ENCODE peak calls at places on chromosomes 11 and 22, in eight cellular contexts. One of them, this sample, is unnamed. For H3K4me1 and H3K9me3, the result is how much of the 10 kb centered on the place peaks cover.

GRCh38 chr22:35445933-35446332 is 46.0 kb downstream of the MCM5 start:
- DNase-seq in lung: no peak
- DNase-seq in neuronal stem cell: no peak
- DNase-seq in colonic mucosa: no peak
- DNase-seq in ovary: no peak
- DNase-seq in pancreas: no peak
- DNase-seq in tibial artery: no peak
- DNase-seq in SJSA1: no peak
- DNase-seq in this sample: no peak

GRCh38 chr11:81819462-81819861 is 914.2 kb downstream of the FAM181B start:
- DNase-seq in neuronal stem cell: no peak
- DNase-seq in lung: no peak
- DNase-seq in pancreas: no peak
- DNase-seq in tibial artery: no peak
- DNase-seq in ovary: no peak
- DNase-seq in colonic mucosa: no peak
- DNase-seq in SJSA1: no peak
- DNase-seq in this sample: no peak

GRCh38 chr11:47863893-47864430 is 15.8 kb upstream of the NUP160 start:
- DNase-seq in colonic mucosa: no peak
- DNase-seq in lung: no peak
- DNase-seq in pancreas: no peak
- DNase-seq in ovary: no peak
- DNase-seq in SJSA1: no peak
- DNase-seq in tibial artery: no peak
- DNase-seq in neuronal stem cell: no peak
- DNase-seq in this sample: no peak

GRCh38 chr22:20015971-20016733 is 471 bp downstream of the ARVCF start:
- DNase-seq in colonic mucosa: peak
- DNase-seq in SJSA1: no peak
- DNase-seq in tibial artery: peak
- DNase-seq in pancreas: peak
- DNase-seq in ovary: no peak
- DNase-seq in lung: no peak
- DNase-seq in neuronal stem cell: no peak
- DNase-seq in this sample: no peak

GRCh38 chr11:624705-625635 is at the start of gene CDHR5:
- DNase-seq in pancreas: peak
- DNase-seq in neuronal stem cell: no peak
- DNase-seq in SJSA1: no peak
- DNase-seq in colonic mucosa: peak
- DNase-seq in ovary: no peak
- DNase-seq in lung: no peak
- DNase-seq in tibial artery: no peak
- DNase-seq in this sample: peak

GRCh38 chr22:40453676-40454075 is 83.3 kb downstream of the SGSM3 start:
- DNase-seq in tibial artery: no peak
- DNase-seq in lung: no peak
- DNase-seq in ovary: no peak
- DNase-seq in neuronal stem cell: no peak
- DNase-seq in pancreas: no peak
- DNase-seq in colonic mucosa: no peak
- DNase-seq in SJSA1: no peak
- DNase-seq in this sample: no peak

GRCh38 chr22:49960967-49961600 is 512 bp downstream of the PIM3 start:
- DNase-seq in lung: peak
- DNase-seq in neuronal stem cell: no peak
- DNase-seq in colonic mucosa: peak
- DNase-seq in tibial artery: peak
- DNase-seq in pancreas: peak
- DNase-seq in SJSA1: no peak
- DNase-seq in ovary: peak
- DNase-seq in this sample: no peak

GRCh38 chr11:5524756-5525155 is 8.3 kb upstream of the UBQLNL start:
- DNase-seq in ovary: no peak
- DNase-seq in tibial artery: no peak
- DNase-seq in neuronal stem cell: no peak
- DNase-seq in lung: no peak
- DNase-seq in pancreas: no peak
- DNase-seq in SJSA1: no peak
- DNase-seq in colonic mucosa: no peak
- DNase-seq in this sample: no peak

GRCh38 chr11:111460340-111460739 is 51.8 kb downstream of the BTG4 start:
- DNase-seq in neuronal stem cell: no peak
- DNase-seq in colonic mucosa: no peak
- DNase-seq in ovary: no peak
- DNase-seq in tibial artery: no peak
- DNase-seq in lung: no peak
- DNase-seq in SJSA1: no peak
- DNase-seq in pancreas: no peak
- DNase-seq in this sample: no peak

GRCh38 chr11:130846606-130847005 is 69.7 kb downstream of the SNX19 start:
- DNase-seq in tibial artery: no peak
- DNase-seq in neuronal stem cell: no peak
- DNase-seq in ovary: no peak
- DNase-seq in SJSA1: no peak
- DNase-seq in pancreas: no peak
- DNase-seq in colonic mucosa: no peak
- DNase-seq in lung: no peak
- DNase-seq in this sample: no peak

GRCh38 chr11:74678041-74678440 is 53.2 kb downstream of the CHRDL2 start:
- DNase-seq in ovary: no peak
- DNase-seq in lung: no peak
- DNase-seq in tibial artery: peak
- DNase-seq in colonic mucosa: no peak
- DNase-seq in SJSA1: peak
- DNase-seq in neuronal stem cell: no peak
- DNase-seq in pancreas: no peak
- DNase-seq in this sample: no peak

GRCh38 chr11:4027746-4028145 is 66.9 kb upstream of the RRM1 start:
- DNase-seq in colonic mucosa: no peak
- DNase-seq in SJSA1: no peak
- DNase-seq in pancreas: no peak
- DNase-seq in tibial artery: no peak
- DNase-seq in ovary: no peak
- DNase-seq in neuronal stem cell: no peak
- DNase-seq in lung: no peak
- DNase-seq in this sample: no peak

GRCh38 chr11:472816-473215 is 22.7 kb downstream of the PTDSS2 start:
- DNase-seq in pancreas: peak
- DNase-seq in ovary: no peak
- DNase-seq in SJSA1: no peak
- DNase-seq in lung: no peak
- DNase-seq in colonic mucosa: no peak
- DNase-seq in neuronal stem cell: no peak
- DNase-seq in tibial artery: no peak
- DNase-seq in this sample: no peak

DNA sequence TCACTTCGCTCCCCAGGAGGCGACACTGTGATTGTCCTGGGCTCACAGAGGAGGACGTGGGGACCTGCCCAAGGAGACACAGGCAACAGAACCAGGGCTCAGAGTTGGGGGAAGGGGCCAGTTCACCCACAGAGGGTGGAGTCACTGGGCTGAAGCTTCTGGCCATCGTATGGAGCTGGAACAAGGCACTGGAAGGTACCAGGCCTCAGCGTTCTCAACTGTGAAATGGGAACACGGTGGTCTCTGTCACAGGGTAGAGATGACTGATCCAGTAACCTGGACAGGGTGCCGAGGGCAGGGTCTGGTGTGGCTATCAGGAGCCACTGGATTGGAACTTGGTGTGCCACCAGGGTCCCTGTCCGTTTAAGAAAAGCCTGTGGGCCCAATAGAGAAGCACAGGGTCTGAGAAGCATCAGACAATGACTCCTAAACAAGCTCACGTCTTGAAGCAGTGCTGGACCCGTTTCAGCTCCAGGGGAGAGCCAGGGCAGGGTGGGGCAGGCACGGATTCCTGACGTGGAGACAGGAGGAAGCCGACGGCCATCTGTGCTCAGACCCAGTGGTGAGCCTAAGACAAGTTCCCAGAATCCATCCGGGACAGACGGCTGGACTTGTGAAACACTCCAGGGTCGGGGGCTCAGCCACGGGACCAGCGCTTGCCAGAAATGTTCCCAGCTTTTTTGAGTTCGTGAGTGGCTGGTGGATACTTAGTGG is 25.0 kb upstream of the KCNQ1OT1 start:
- DNase-seq in ovary: peak
- DNase-seq in lung: no peak
- DNase-seq in tibial artery: no peak
- DNase-seq in pancreas: no peak
- DNase-seq in neuronal stem cell: no peak
- DNase-seq in colonic mucosa: no peak
- DNase-seq in SJSA1: no peak
- DNase-seq in this sample: peak
- H3K4me1 ChIP-seq in ovary: under half
- H3K4me1 ChIP-seq in lung: under half
- H3K4me1 ChIP-seq in tibial artery: under half
- H3K4me1 ChIP-seq in pancreas: under half
- H3K4me1 ChIP-seq in neuronal stem cell: under half
- H3K4me1 ChIP-seq in colonic mucosa: under half
- H3K4me1 ChIP-seq in SJSA1: under half
- H3K4me1 ChIP-seq in this sample: under half

DNA sequence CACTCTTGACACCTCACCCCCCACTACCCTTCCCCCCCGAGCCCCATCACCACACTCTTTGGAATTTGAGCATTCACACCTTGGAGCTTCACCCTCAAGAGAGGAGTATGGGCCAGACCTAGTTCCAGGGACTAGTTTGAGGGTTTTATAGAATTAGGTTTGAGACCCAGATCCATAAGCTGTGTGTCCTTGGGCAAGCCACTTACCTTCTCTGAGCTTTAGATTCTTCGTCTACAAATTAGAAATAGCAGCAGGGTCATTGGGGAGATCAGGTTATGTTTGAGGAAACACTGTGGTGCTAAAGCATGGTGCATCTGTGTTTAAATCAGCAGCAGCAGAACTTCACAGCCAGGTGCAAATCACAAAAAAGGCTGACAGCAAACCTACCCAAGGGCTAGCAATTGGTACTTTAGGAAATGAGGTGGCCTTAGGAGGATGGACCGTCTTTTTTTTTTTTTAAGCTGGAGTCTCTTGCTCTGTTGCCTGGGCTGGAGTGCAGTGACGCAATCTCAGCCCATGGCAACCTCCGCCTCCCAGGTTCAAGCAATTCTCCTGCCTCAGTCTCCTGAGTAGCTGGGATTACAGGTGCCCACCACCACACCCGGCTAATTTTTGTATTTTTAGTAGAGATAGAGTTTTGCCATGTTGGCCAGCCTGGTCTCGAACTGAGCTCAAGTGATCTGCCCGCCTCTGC is 114.8 kb downstream of the MICAL2 start:
- DNase-seq in neuronal stem cell: no peak
- DNase-seq in SJSA1: no peak
- DNase-seq in colonic mucosa: no peak
- DNase-seq in lung: no peak
- DNase-seq in ovary: no peak
- DNase-seq in tibial artery: no peak
- DNase-seq in pancreas: no peak
- DNase-seq in this sample: no peak
- H3K27ac ChIP-seq in neuronal stem cell: no peak
- H3K27ac ChIP-seq in SJSA1: peak
- H3K27ac ChIP-seq in colonic mucosa: no peak
- H3K27ac ChIP-seq in lung: no peak
- H3K27ac ChIP-seq in ovary: no peak
- H3K27ac ChIP-seq in tibial artery: peak
- H3K27ac ChIP-seq in pancreas: no peak
- H3K27ac ChIP-seq in this sample: no peak

GRCh38 chr22:48637231-48637630 is 1190.4 kb downstream of the BRD1 start:
- DNase-seq in ovary: no peak
- DNase-seq in SJSA1: no peak
- DNase-seq in neuronal stem cell: no peak
- DNase-seq in pancreas: no peak
- DNase-seq in tibial artery: no peak
- DNase-seq in colonic mucosa: no peak
- DNase-seq in lung: no peak
- DNase-seq in this sample: no peak
- H3K9me3 ChIP-seq in ovary: under half
- H3K9me3 ChIP-seq in SJSA1: under half
- H3K9me3 ChIP-seq in neuronal stem cell: under half
- H3K9me3 ChIP-seq in pancreas: under half
- H3K9me3 ChIP-seq in tibial artery: under half
- H3K9me3 ChIP-seq in colonic mucosa: under half
- H3K9me3 ChIP-seq in lung: under half
- H3K9me3 ChIP-seq in this sample: under half

GRCh38 chr11:61028135-61028729 is 56.8 kb downstream of the CD6 start:
- DNase-seq in colonic mucosa: no peak
- DNase-seq in neuronal stem cell: no peak
- DNase-seq in ovary: no peak
- DNase-seq in SJSA1: no peak
- DNase-seq in lung: no peak
- DNase-seq in pancreas: no peak
- DNase-seq in tibial artery: no peak
- DNase-seq in this sample: no peak
- H3K4me1 ChIP-seq in colonic mucosa: under half
- H3K4me1 ChIP-seq in neuronal stem cell: under half
- H3K4me1 ChIP-seq in ovary: under half
- H3K4me1 ChIP-seq in SJSA1: under half
- H3K4me1 ChIP-seq in lung: under half
- H3K4me1 ChIP-seq in pancreas: under half
- H3K4me1 ChIP-seq in tibial artery: under half
- H3K4me1 ChIP-seq in this sample: under half

GRCh38 chr11:8768625-8769333 is 86.2 kb downstream of the RPL27A start:
- DNase-seq in colonic mucosa: no peak
- DNase-seq in tibial artery: peak
- DNase-seq in neuronal stem cell: no peak
- DNase-seq in lung: peak
- DNase-seq in SJSA1: peak
- DNase-seq in pancreas: no peak
- DNase-seq in ovary: no peak
- DNase-seq in this sample: peak
- H3K27ac ChIP-seq in colonic mucosa: no peak
- H3K27ac ChIP-seq in tibial artery: peak
- H3K27ac ChIP-seq in neuronal stem cell: no peak
- H3K27ac ChIP-seq in lung: peak
- H3K27ac ChIP-seq in SJSA1: peak
- H3K27ac ChIP-seq in pancreas: no peak
- H3K27ac ChIP-seq in ovary: no peak
- H3K27ac ChIP-seq in this sample: peak

GRCh38 chr22:47633111-47633510 is 870.7 kb downstream of the TBC1D22A start:
- DNase-seq in pancreas: no peak
- DNase-seq in lung: no peak
- DNase-seq in ovary: no peak
- DNase-seq in tibial artery: no peak
- DNase-seq in colonic mucosa: no peak
- DNase-seq in neuronal stem cell: no peak
- DNase-seq in SJSA1: no peak
- DNase-seq in this sample: no peak
- H3K9me3 ChIP-seq in pancreas: under half
- H3K9me3 ChIP-seq in lung: under half
- H3K9me3 ChIP-seq in ovary: under half
- H3K9me3 ChIP-seq in tibial artery: under half
- H3K9me3 ChIP-seq in colonic mucosa: under half
- H3K9me3 ChIP-seq in neuronal stem cell: under half
- H3K9me3 ChIP-seq in SJSA1: under half
- H3K9me3 ChIP-seq in this sample: under half